ENCODE peak calls at places on chromosomes 1 and 21, in six cellular contexts. D, T, J, X, E and U are unnamed samples.

GRCh38 chr1:221487781-221488520 is 253.9 kb downstream of the DUSP10 start:
- DNase-seq in J (no peak), T (no peak), E (peak), X (peak), D (no peak), U (no peak)

GRCh38 chr1:203038217-203038741 is 12.0 kb downstream of the PPFIA4 start:
- DNase-seq in D (peak), J (peak), X (peak), T (no peak), E (peak), U (no peak)

GRCh38 chr1:107277022-107277421 is 136.2 kb downstream of the NTNG1 start:
- DNase-seq in E (no peak), D (no peak), T (peak), X (peak), J (no peak), U (peak)

GRCh38 chr1:31501505-31501904 is 74.8 kb upstream of the TINAGL1 start:
- DNase-seq in X (no peak), E (no peak), J (no peak), D (no peak), T (no peak), U (no peak)

GRCh38 chr1:16120411-16120810 is 35.5 kb downstream of the EPHA2 start:
- DNase-seq in J (no peak), X (peak), D (no peak), T (no peak), E (no peak), U (no peak)

GRCh38 chr1:174445817-174446216 is 1.9 kb upstream of the GPR52 start:
- DNase-seq in X (no peak), T (no peak), J (no peak), D (no peak), E (no peak), U (no peak)

GRCh38 chr1:62720946-62721554 is 32.9 kb upstream of the DOCK7 start:
- DNase-seq in D (no peak), J (no peak), E (no peak), T (no peak), X (no peak), U (no peak)

GRCh38 chr21:27719226-27719625 is 752.3 kb upstream of the ADAMTS5 start:
- DNase-seq in X (no peak), D (no peak), E (no peak), J (no peak), T (no peak), U (no peak)

GRCh38 chr1:92663769-92664168 is 121.1 kb downstream of the EVI5 start:
- DNase-seq in X (no peak), D (no peak), J (no peak), E (no peak), T (no peak), U (no peak)